ENCODE peak calls at places on chromosomes 6 and 20, in five cellular contexts. T is H9, V is right atrium auricular region, E is left ventricle myocardium inferior, N is suprapubic skin. O is an unnamed sample.
A peak's percentile ranks its signal among the peaks of the same experiment; 100 is the strongest.

GRCh38 chr20:48682529-48683385 is 145.0 kb downstream of the PREX1 start:
- DNase-seq in E (peak; percentile 89), V (peak; percentile 79), N (no peak), T (peak; percentile 76), O (peak; percentile 79)

GRCh38 chr6:160634706-160635105 is 29.4 kb downstream of the LPA start:
- DNase-seq in V (no peak), N (no peak), T (no peak), E (no peak), O (no peak)

GRCh38 chr6:137087902-137088301 is 43.1 kb upstream of the IL20RA start:
- DNase-seq in E (no peak), T (no peak), V (no peak), N (no peak), O (no peak)

GRCh38 chr6:129211626-129212025 is 328.7 kb downstream of the LAMA2 start:
- DNase-seq in V (no peak), T (no peak), E (no peak), N (no peak), O (no peak)

GRCh38 chr20:7627734-7628663 is 312.3 kb downstream of the HAO1 start:
- DNase-seq in T (no peak), N (no peak), V (no peak), E (no peak), O (no peak)

GRCh38 chr6:29989211-29989610 is 46.9 kb downstream of the HLA-A start:
- DNase-seq in V (no peak), T (no peak), E (no peak), N (no peak), O (no peak)

GRCh38 chr6:142537612-142538478 is 236.0 kb downstream of the ADGRG6 start:
- DNase-seq in E (no peak), V (no peak), T (peak; percentile 51), N (no peak), O (peak; percentile 76)

GRCh38 chr20:61117725-61118124 is 134.3 kb upstream of the CDH4 start:
- DNase-seq in N (no peak), V (no peak), E (no peak), T (no peak), O (no peak)

GRCh38 chr6:14211596-14211961 is 94.0 kb downstream of the CD83 start:
- DNase-seq in E (peak; percentile 60), T (peak; percentile 59), N (peak; percentile 74), V (peak; percentile 72), O (peak; percentile 70)

GRCh38 chr6:52731719-52732118 is 31.6 kb downstream of the GSTA2 start:
- DNase-seq in T (peak; percentile 50), E (no peak), V (no peak), N (no peak), O (peak; percentile 22)

GRCh38 chr20:61451009-61451408 is 198.9 kb downstream of the CDH4 start:
- DNase-seq in T (no peak), V (no peak), N (no peak), E (no peak), O (no peak)

GRCh38 chr20:9408422-9409300 is 105.7 kb upstream of the LAMP5 start:
- DNase-seq in E (no peak), T (no peak), V (no peak), N (no peak), O (no peak)

GRCh38 chr6:52077961-52078613 is 9.3 kb downstream of the PKHD1 start:
- DNase-seq in T (no peak), N (no peak), E (no peak), V (no peak), O (no peak)

GRCh38 chr6:43192911-43193310 is 10.9 kb downstream of the CUL9 start:
- DNase-seq in N (no peak), E (no peak), V (no peak), T (no peak), O (no peak)

GRCh38 chr6:47097092-47097945 is 55.2 kb upstream of the ADGRF1 start:
- DNase-seq in T (peak; percentile 69), V (peak; percentile 75), N (no peak), E (peak; percentile 45), O (peak; percentile 88)

GRCh38 chr6:3075522-3076113 is 7.3 kb downstream of the RIPK1 start:
- DNase-seq in E (no peak), T (no peak), V (no peak), N (no peak), O (peak; percentile 84)

GRCh38 chr20:51354191-51354768 is 188.2 kb downstream of the NFATC2 start:
- DNase-seq in T (no peak), E (no peak), V (no peak), N (no peak), O (no peak)

GRCh38 chr6:144007779-144008500 is at the start of gene PLAGL1:
- DNase-seq in N (peak; percentile 81), V (peak; percentile 72), T (peak; percentile 35), E (peak; percentile 72), O (peak; percentile 74)

GRCh38 chr20:61184194-61184593 is 67.9 kb upstream of the CDH4 start:
- DNase-seq in N (no peak), T (no peak), E (no peak), V (no peak), O (no peak)

GRCh38 chr20:10924628-10925266 is 250.9 kb upstream of the JAG1 start:
- DNase-seq in T (no peak), V (no peak), N (no peak), E (no peak), O (no peak)

GRCh38 chr6:133648576-133648975 is 240.3 kb upstream of the TCF21 start:
- DNase-seq in T (no peak), N (no peak), V (no peak), E (no peak), O (no peak)

GRCh38 chr6:37731888-37732287 is 34.2 kb upstream of the MDGA1 start:
- DNase-seq in N (no peak), T (peak; percentile 50), V (no peak), E (no peak), O (no peak)

GRCh38 chr6:37654727-37655500 is 42.8 kb downstream of the MDGA1 start:
- DNase-seq in E (no peak), T (no peak), V (no peak), N (peak; percentile 53), O (no peak)

GRCh38 chr6:41718828-41719227 is 16.6 kb downstream of the TFEB start:
- DNase-seq in T (no peak), N (no peak), E (no peak), V (no peak), O (no peak)

GRCh38 chr6:39188577-39188976 is 40.7 kb downstream of the KCNK5 start:
- DNase-seq in V (no peak), E (no peak), N (no peak), T (no peak), O (no peak)

GRCh38 chr6:19986691-19987438 is 149.7 kb downstream of the ID4 start:
- DNase-seq in N (no peak), V (no peak), T (no peak), E (no peak), O (no peak)

GRCh38 chr6:170454512-170455285 is 98.4 kb downstream of the PSMB1 start:
- DNase-seq in E (no peak), V (no peak), T (no peak), N (no peak), O (no peak)

GRCh38 chr6:32637883-32638282 is 677 bp downstream of the HLA-DQA1 start:
- DNase-seq in T (no peak), V (no peak), N (no peak), E (no peak), O (no peak)

GRCh38 chr6:2581611-2582010 is 169.1 kb downstream of the MYLK4 start:
- DNase-seq in V (no peak), N (no peak), T (no peak), E (no peak), O (no peak)

GRCh38 chr6:38580030-38580429 is 59.7 kb downstream of the BTBD9 start:
- DNase-seq in T (no peak), N (no peak), V (no peak), E (no peak), O (no peak)

GRCh38 chr6:55065020-55065419 is 109.3 kb upstream of the HCRTR2 start:
- DNase-seq in E (no peak), N (no peak), V (no peak), T (no peak), O (no peak)

GRCh38 chr6:137657351-137657911 is 163.2 kb upstream of the OLIG3 start:
- DNase-seq in V (no peak), T (no peak), N (no peak), E (no peak), O (no peak)

GRCh38 chr6:24922174-24922573 is 13.6 kb downstream of the RIPOR2 start:
- DNase-seq in V (no peak), T (no peak), N (no peak), E (no peak), O (no peak)
- H3K4me1 ChIP-seq in V (peaks cover 13% of the 10 kb centered on the region), T (peaks cover 29% of the 10 kb centered on the region), N (no peaks in the 10 kb centered on the region), E (peaks cover 23% of the 10 kb centered on the region), O (peaks cover 78% of the 10 kb centered on the region)

DNA sequence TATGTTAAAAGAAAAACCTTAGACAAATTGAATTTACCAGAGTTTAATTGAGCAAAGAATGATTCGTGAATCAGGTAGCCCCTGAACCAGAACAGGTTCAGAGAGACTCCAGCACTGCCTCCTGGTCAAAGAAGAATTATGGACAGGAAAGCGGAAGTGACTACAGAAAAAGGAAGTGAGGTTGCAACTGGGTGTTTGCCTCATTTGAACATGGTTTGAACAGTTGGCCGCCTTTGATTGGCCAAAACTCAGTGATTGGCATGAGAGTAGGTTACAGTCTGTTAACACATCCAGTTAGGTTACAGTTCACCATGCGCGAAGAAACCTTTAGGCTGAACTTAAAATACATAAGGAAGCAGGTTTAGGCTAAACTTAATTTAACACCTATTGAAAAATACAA is 248.8 kb downstream of the TFAP2A start:
- DNase-seq in N (no peak), V (no peak), E (no peak), T (no peak), O (no peak)
- H3K4me1 ChIP-seq in N (peaks cover 20% of the 10 kb centered on the region), V (no peaks in the 10 kb centered on the region), E (no peaks in the 10 kb centered on the region), T (no peaks in the 10 kb centered on the region), O (peaks cover 12% of the 10 kb centered on the region)

DNA sequence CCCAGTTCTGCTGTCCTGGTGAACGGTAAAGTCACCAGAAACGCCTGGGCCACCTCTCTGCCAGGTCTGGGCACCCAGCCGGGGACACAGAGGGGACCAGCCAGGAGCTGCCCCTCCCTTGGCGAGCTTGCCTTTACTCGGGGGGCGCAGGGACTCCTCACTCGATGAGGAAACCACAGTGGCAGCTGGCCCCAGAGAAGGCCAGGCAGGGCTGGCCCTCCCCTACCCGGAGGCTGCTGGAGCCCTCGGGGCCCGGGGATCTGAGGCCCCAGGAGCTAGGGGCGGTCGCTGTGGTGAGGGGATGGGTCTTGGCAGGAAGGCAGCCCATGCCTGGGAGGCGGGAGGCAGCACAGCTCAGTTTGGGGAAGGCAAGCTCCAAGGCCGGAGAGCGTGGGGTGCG is 80.4 kb upstream of the SLCO4A1 start:
- DNase-seq in T (no peak), V (no peak), E (no peak), N (no peak), O (no peak)
- H3K4me1 ChIP-seq in T (no peaks in the 10 kb centered on the region), V (peaks cover 73% of the 10 kb centered on the region), E (peaks cover 42% of the 10 kb centered on the region), N (no peaks in the 10 kb centered on the region), O (no peaks in the 10 kb centered on the region)

DNA sequence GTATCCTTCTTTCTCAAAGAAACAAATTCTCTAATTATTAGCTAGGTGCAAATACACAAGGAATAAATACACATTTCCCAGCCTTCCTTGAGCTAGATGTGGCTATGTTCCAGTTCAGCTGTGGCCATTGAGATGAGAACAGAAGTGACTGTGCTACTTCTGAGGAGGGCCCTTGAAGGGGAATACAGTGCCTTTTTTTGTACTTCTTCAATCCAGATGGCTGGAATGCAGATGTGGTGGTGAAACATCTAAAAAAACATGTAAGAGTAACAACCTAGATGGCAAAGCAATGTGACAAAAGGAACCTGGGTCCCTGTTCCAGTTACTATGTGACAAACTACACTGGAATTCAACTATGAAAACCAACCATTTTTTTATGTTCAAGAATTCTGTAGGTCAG is 115.4 kb upstream of the DST start:
- DNase-seq in E (no peak), T (no peak), N (no peak), V (no peak), O (no peak)
- H3K4me1 ChIP-seq in E (peaks cover 71% of the 10 kb centered on the region), T (peaks cover 7% of the 10 kb centered on the region), N (peaks cover 10% of the 10 kb centered on the region), V (peaks cover 54% of the 10 kb centered on the region), O (peaks cover 76% of the 10 kb centered on the region)

GRCh38 chr6:169169375-169169774 is 84.3 kb downstream of the THBS2 start:
- DNase-seq in V (no peak), N (no peak), E (no peak), T (peak; percentile 10), O (no peak)
- H3K4me1 ChIP-seq in V (peaks cover 16% of the 10 kb centered on the region), N (peaks cover 7% of the 10 kb centered on the region), E (no peaks in the 10 kb centered on the region), T (no peaks in the 10 kb centered on the region), O (no peaks in the 10 kb centered on the region)

O was measured in GM23338.